ENCODE peak calls at places on chromosome 19, in ten cellular contexts. M, C, G, J, P, V, Z, N, W and R are unnamed samples.

GRCh38 chr19:56309511-56310185 is 5.0 kb downstream of the ZSCAN5A start:
- DNase-seq in V (peak), Z (no peak), J (no peak), G (peak), W (peak), N (no peak), M (peak), P (peak), C (no peak), R (peak)

GRCh38 chr19:4557971-4558941 is 1.2 kb downstream of the SEMA6B start:
- DNase-seq in P (no peak), N (no peak), W (peak), G (peak), Z (no peak), C (no peak), J (no peak), V (no peak), M (no peak), R (peak)

GRCh38 chr19:5293607-5294089 is 47.0 kb downstream of the PTPRS start:
- DNase-seq in Z (no peak), C (no peak), M (no peak), P (peak), N (no peak), W (no peak), J (no peak), G (no peak), V (no peak), R (peak)

GRCh38 chr19:55075366-55075998 is at the start of gene EPS8L1:
- DNase-seq in C (peak), P (no peak), W (peak), J (peak), V (no peak), G (peak), Z (no peak), N (no peak), M (no peak), R (no peak)

GRCh38 chr19:8607386-8607785 is 3.1 kb downstream of the ADAMTS10 start:
- DNase-seq in N (no peak), J (no peak), V (no peak), W (no peak), M (no peak), P (peak), C (no peak), Z (no peak), G (no peak), R (peak)

GRCh38 chr19:18097217-18097992 is at the start of gene MAST3:
- DNase-seq in N (peak), W (peak), V (peak), M (peak), Z (no peak), C (peak), P (peak), J (peak), G (peak), R (peak)

GRCh38 chr19:38251564-38252051 is 4.6 kb downstream of the PPP1R14A start:
- DNase-seq in P (no peak), G (no peak), Z (no peak), C (no peak), N (no peak), V (no peak), M (no peak), J (peak), W (no peak), R (peak)

GRCh38 chr19:10836478-10837325 is 690 bp upstream of the TMED1 start:
- DNase-seq in M (peak), P (peak), N (peak), G (no peak), W (peak), V (no peak), Z (peak), J (peak), C (peak), R (peak)

GRCh38 chr19:50462970-50463369 is 13.3 kb upstream of the EMC10 start:
- DNase-seq in W (no peak), Z (no peak), V (no peak), N (no peak), M (no peak), G (no peak), P (no peak), C (no peak), J (peak), R (no peak)

GRCh38 chr19:51799998-51800848 is 5.3 kb downstream of the FPR3 start:
- DNase-seq in P (peak), W (no peak), G (no peak), V (peak), Z (peak), C (no peak), J (peak), N (no peak), M (no peak), R (peak)

GRCh38 chr19:33703438-33703750 is 81.6 kb downstream of the CHST8 start:
- DNase-seq in Z (no peak), J (peak), C (no peak), M (no peak), W (no peak), N (no peak), G (no peak), P (no peak), V (no peak), R (no peak)

GRCh38 chr19:31232871-31233270 is 116.4 kb downstream of the TSHZ3 start:
- DNase-seq in W (no peak), P (peak), N (no peak), V (no peak), M (no peak), C (no peak), Z (no peak), J (no peak), G (no peak), R (peak)

GRCh38 chr19:38055655-38056521 is 148.9 kb downstream of the SIPA1L3 start:
- DNase-seq in C (no peak), Z (no peak), J (no peak), P (no peak), N (no peak), M (no peak), V (no peak), W (no peak), G (no peak), R (no peak)

GRCh38 chr19:43078311-43078710 is 4.2 kb downstream of the PSG2 start:
- DNase-seq in J (no peak), P (peak), G (peak), N (no peak), C (no peak), V (no peak), M (no peak), W (no peak), Z (no peak), R (peak)

GRCh38 chr19:30450101-30450500 is 77.9 kb downstream of the ZNF536 start:
- DNase-seq in V (no peak), G (no peak), J (no peak), Z (no peak), M (no peak), N (peak), P (no peak), W (peak), C (no peak), R (peak)

GRCh38 chr19:33763661-33764343 is 32.9 kb upstream of the KCTD15 start:
- DNase-seq in W (no peak), P (no peak), N (peak), M (no peak), Z (no peak), V (no peak), C (no peak), J (no peak), G (no peak), R (no peak)

GRCh38 chr19:15449620-15450527 is at the start of gene WIZ:
- DNase-seq in W (peak), J (peak), G (peak), C (peak), Z (peak), V (peak), M (peak), P (peak), N (peak), R (peak)

GRCh38 chr19:11168568-11168967 is 13.0 kb upstream of the SPC24 start:
- DNase-seq in W (no peak), V (no peak), P (peak), N (no peak), J (no peak), M (no peak), Z (no peak), C (no peak), G (peak), R (peak)

GRCh38 chr19:42283248-42284065 is 14.4 kb downstream of the CIC start:
- DNase-seq in J (peak), N (peak), P (peak), V (peak), C (peak), G (peak), M (peak), Z (peak), W (peak), R (peak)

GRCh38 chr19:14437578-14438140 is 4.6 kb downstream of the PKN1 start:
- DNase-seq in P (no peak), G (no peak), W (no peak), Z (no peak), V (no peak), M (no peak), J (no peak), N (no peak), C (no peak), R (no peak)

GRCh38 chr19:33553530-33554310 is 32.1 kb upstream of the PEPD start:
- DNase-seq in V (no peak), C (peak), J (no peak), M (no peak), P (no peak), G (no peak), W (no peak), Z (no peak), N (no peak), R (no peak)

GRCh38 chr19:39870171-39870971 is 24.2 kb upstream of the FBL start:
- DNase-seq in M (no peak), C (no peak), P (no peak), W (no peak), V (no peak), Z (no peak), G (no peak), J (no peak), N (no peak), R (no peak)

GRCh38 chr19:16330811-16331690 is 6.4 kb downstream of the KLF2 start:
- DNase-seq in J (no peak), G (peak), W (no peak), N (no peak), P (no peak), M (no peak), Z (no peak), C (no peak), V (no peak), R (peak)

GRCh38 chr19:10508707-10509106 is 5.6 kb upstream of the KEAP1 start:
- DNase-seq in P (peak), V (no peak), W (no peak), Z (no peak), J (no peak), G (no peak), M (no peak), N (no peak), C (no peak), R (no peak)

GRCh38 chr19:35767288-35768081 is 7.9 kb upstream of the ARHGAP33 start:
- DNase-seq in J (peak), P (no peak), W (no peak), M (no peak), C (no peak), V (peak), G (no peak), Z (no peak), N (no peak), R (no peak)

GRCh38 chr19:49716154-49716553 is 25.2 kb downstream of the CPT1C start:
- DNase-seq in C (no peak), M (no peak), W (no peak), J (no peak), V (no peak), P (no peak), Z (no peak), N (no peak), G (no peak), R (no peak)

GRCh38 chr19:50261446-50261970 is 58.1 kb downstream of the MYH14 start:
- DNase-seq in P (no peak), G (no peak), N (no peak), C (no peak), V (no peak), J (peak), W (no peak), M (no peak), Z (no peak), R (no peak)

GRCh38 chr19:50514346-50515167 is 844 bp upstream of the ASPDH start:
- DNase-seq in Z (no peak), G (no peak), V (no peak), J (peak), M (no peak), P (no peak), W (no peak), N (peak), C (no peak), R (no peak)

GRCh38 chr19:31266196-31266595 is 83.0 kb downstream of the TSHZ3 start:
- DNase-seq in P (no peak), V (no peak), G (no peak), W (no peak), M (no peak), N (no peak), C (no peak), J (peak), Z (no peak), R (no peak)

GRCh38 chr19:32421589-32422361 is 16.2 kb downstream of the DPY19L3 start:
- DNase-seq in M (no peak), P (no peak), Z (no peak), J (no peak), N (no peak), G (no peak), W (no peak), V (no peak), C (no peak), R (peak)

GRCh38 chr19:16160943-16161560 is 12.3 kb downstream of the CIB3 start:
- DNase-seq in Z (no peak), W (peak), J (no peak), N (no peak), C (no peak), P (peak), M (no peak), G (peak), V (peak), R (peak)

GRCh38 chr19:32397736-32398135 is 7.8 kb upstream of the DPY19L3 start:
- DNase-seq in C (no peak), N (no peak), W (no peak), J (no peak), P (peak), V (peak), G (peak), M (no peak), Z (no peak), R (peak)

GRCh38 chr19:17351815-17352435 is 14.6 kb downstream of the GTPBP3 start:
- DNase-seq in W (no peak), M (no peak), N (no peak), C (no peak), G (no peak), Z (no peak), J (no peak), P (no peak), V (no peak), R (no peak)

GRCh38 chr19:33358408-33358807 is 15.1 kb upstream of the CEBPG start:
- DNase-seq in P (no peak), G (no peak), M (no peak), W (no peak), Z (no peak), C (no peak), V (no peak), N (no peak), J (no peak), R (no peak)

GRCh38 chr19:47436712-47437401 is 17.5 kb upstream of the MEIS3 start:
- DNase-seq in G (peak), C (peak), N (peak), M (peak), W (peak), Z (peak), P (peak), J (peak), V (peak), R (peak)

GRCh38 chr19:50720921-50721291 is 1.3 kb upstream of the SHANK1 start:
- DNase-seq in M (no peak), G (no peak), N (no peak), J (no peak), Z (no peak), V (no peak), W (no peak), C (no peak), P (peak), R (no peak)

GRCh38 chr19:2015611-2015950 is at the start of gene BTBD2:
- DNase-seq in G (no peak), W (peak), M (peak), Z (no peak), P (peak), N (no peak), J (peak), C (no peak), V (no peak), R (peak)

DNA sequence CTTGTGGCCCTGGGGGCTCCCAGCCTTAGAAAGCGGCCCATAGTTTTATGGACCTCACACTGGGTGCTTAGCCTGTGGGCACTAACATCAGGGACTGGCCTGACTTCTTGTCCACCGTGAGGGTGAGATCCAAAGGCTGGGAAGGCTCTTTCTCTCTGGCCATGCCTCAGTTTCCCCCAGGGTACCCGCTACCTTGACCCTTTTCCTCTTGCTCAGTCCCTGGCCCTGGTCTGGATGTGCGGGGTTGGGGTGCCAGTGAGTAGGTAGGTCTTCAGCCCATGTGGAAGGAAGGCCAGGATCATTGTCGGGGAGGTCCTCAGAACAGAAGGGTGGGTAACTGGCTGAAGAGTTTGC is 1.6 kb upstream of the TMEM161A start:
- DNase-seq in C (no peak), N (no peak), J (no peak), V (no peak), W (no peak), P (no peak), M (no peak), Z (no peak), G (no peak), R (no peak)
- TF ChIP-seq CTCF in C (no peak), N (no peak), J (no peak), V (no peak), W (no peak), P (no peak), M (no peak), Z (no peak), G (peak), R (no peak)

DNA sequence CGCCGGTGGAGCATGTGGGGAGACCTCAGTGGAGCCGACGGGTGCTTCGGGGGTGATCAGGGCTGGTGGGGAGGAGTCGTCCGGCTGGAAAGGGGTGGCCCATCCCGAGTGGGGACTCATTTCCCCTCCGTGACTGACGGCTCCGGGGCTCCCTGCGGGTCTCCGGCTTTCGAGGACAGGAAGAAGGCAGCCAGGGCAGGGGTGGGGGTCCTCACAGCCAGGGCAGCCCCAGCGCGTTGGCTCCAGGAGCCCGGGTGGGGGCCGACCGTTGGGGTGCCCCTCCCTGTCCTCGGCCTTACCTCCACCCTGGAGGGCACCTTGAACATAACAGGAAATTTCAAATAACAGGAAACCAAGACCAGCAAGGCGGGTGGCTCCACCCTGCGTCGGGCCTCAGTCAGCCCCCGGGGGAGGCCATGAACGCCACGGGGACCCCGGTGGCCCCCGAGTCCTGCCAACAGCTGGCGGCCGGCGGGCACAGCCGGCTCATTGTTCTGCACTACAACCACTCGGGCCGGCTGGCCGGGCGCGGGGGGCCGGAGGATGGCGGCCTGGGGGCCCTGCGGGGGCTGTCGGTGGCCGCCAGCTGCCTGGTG is at the start of gene S1PR4:
- DNase-seq in J (peak), P (no peak), V (no peak), Z (no peak), G (no peak), C (no peak), M (peak), N (no peak), W (peak), R (no peak)
- TF ChIP-seq CTCF in J (no peak), P (no peak), V (no peak), Z (no peak), G (no peak), C (no peak), M (no peak), N (no peak), W (no peak), R (no peak)

DNA sequence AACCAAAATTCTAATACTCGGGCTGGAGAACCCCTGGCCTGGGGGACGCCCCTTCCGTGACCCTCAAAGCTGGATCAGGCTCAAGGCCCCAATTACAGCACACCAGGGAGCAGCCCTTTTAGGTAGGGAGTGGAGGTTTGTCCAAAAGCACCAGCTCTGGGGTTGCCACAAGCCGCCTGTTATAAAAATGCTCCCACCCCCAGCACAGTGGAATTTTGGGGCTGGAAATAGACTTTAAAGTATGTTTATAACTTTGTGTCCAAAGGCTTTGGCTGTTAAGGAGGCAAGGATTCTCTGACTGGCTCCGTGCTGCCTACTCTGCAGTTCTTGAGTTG is 564 bp upstream of the GMIP start:
- DNase-seq in G (no peak), P (no peak), Z (no peak), V (no peak), W (no peak), M (no peak), J (no peak), N (no peak), C (no peak), R (no peak)
- TF ChIP-seq CTCF in G (peak), P (no peak), Z (no peak), V (no peak), W (peak), M (no peak), J (no peak), N (no peak), C (no peak), R (no peak)

DNA sequence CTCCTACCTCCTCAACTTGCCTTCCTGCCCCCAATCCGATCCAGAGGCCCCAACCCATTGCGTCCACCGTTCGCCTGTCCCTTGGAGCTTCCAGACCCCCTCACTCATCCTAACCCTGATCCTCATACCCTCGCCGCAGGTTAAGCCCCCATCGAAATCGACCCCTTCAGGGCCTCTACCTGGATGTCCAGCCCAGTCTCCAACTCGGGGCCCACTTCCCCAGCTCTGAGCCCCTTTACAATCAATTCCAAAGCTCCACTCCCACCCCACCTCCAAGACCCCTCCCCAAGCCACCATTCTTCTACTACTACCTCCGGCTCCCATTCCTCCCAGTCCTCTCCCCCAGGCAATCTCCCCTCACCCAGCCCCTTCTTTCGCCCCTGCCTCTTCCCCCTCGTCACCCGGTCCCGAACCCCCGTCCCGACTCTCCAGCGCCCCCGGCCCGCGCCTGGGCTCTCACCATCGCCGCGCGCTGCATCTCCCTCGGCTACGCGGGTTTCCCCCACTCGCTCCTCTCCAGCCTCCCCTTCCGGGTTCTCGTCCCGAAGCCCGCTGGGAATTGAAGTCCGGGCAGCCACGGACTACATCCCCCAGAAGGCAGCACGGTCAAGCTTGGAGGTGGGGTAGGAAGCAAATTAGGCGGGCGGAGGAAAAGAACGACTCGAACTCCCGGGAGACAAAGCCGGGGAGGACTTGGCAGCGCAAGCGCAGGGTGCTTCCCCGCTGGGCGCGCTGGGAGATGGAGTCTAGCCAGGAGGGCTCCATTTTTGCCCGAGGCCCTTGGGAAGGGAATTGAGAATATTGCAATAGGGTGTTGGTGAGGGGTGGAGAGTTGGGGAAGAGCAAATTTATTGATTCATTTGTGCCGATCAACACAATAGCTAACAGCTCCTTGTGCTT is at the start of gene FBXO46:
- DNase-seq in M (peak), C (peak), N (peak), G (peak), Z (peak), V (peak), J (peak), W (peak), P (peak), R (peak)
- TF ChIP-seq CTCF in M (no peak), C (no peak), N (no peak), G (no peak), Z (no peak), V (peak), J (peak), W (peak), P (no peak), R (peak)